ENCODE peak calls at places on chromosomes 5 and 9, in four cellular contexts. U, D, J and R are unnamed samples.
A peak's percentile ranks its signal among the peaks of the same experiment; 100 is the strongest.

GRCh38 chr5:34487202-34487879 is 168.8 kb upstream of the RAI14 start:
- DNase-seq in J (peak; percentile 95), D (peak; percentile 94), U (peak; percentile 86), R (peak; percentile 87)

GRCh38 chr5:121988443-121988842 is 26.7 kb downstream of the SRFBP1 start:
- DNase-seq in D (no peak), U (no peak), J (peak; percentile 25), R (no peak)

GRCh38 chr9:35107337-35108290 is 4.7 kb upstream of the STOML2 start:
- DNase-seq in J (no peak), U (no peak), D (no peak), R (no peak)

GRCh38 chr9:136582977-136583735 is 37.3 kb upstream of the NOTCH1 start:
- DNase-seq in U (no peak), J (no peak), D (no peak), R (no peak)

GRCh38 chr9:5442400-5443011 is 4.8 kb upstream of the PLGRKT start:
- DNase-seq in J (peak; percentile 73), U (peak; percentile 41), D (peak; percentile 70), R (no peak)

GRCh38 chr5:171268700-171269413 is 40.2 kb upstream of the TLX3 start:
- DNase-seq in J (no peak), U (no peak), D (no peak), R (no peak)

GRCh38 chr9:22005083-22005699 is 3.9 kb downstream of the CDKN2B start:
- DNase-seq in U (peak; percentile 48), J (no peak), D (no peak), R (no peak)

GRCh38 chr5:74938250-74938649 is 72.1 kb upstream of the FAM169A start:
- DNase-seq in J (peak; percentile 64), U (no peak), D (peak; percentile 33), R (no peak)

GRCh38 chr5:56440871-56441740 is 208.0 kb upstream of the ANKRD55 start:
- DNase-seq in D (peak; percentile 97), U (peak; percentile 68), J (peak; percentile 62), R (peak; percentile 33)

GRCh38 chr5:81721049-81721448 is 29.8 kb downstream of the SSBP2 start:
- DNase-seq in J (no peak), D (no peak), U (no peak), R (no peak)

GRCh38 chr5:115147052-115147451 is 22.7 kb downstream of the TRIM36 start:
- DNase-seq in U (no peak), J (no peak), D (no peak), R (no peak)

GRCh38 chr5:126481243-126481642 is 58.0 kb downstream of the GRAMD2B start:
- DNase-seq in J (peak; percentile 17), U (no peak), D (peak; percentile 61), R (no peak)

GRCh38 chr9:18848657-18849056 is 184.4 kb downstream of the SAXO1 start:
- DNase-seq in D (no peak), U (no peak), J (no peak), R (no peak)

GRCh38 chr9:33660771-33661170 is 134.6 kb upstream of the PRSS3 start:
- DNase-seq in D (no peak), U (no peak), J (no peak), R (no peak)

GRCh38 chr5:122170630-122171029 is 41.3 kb downstream of the ZNF474 start:
- DNase-seq in J (peak; percentile 64), U (peak; percentile 67), D (peak; percentile 30), R (no peak)

GRCh38 chr9:91207481-91207888 is 154.2 kb downstream of the AUH start:
- DNase-seq in J (peak; percentile 70), D (peak; percentile 85), U (peak; percentile 60), R (no peak)

GRCh38 chr5:93164690-93165089 is 416.3 kb downstream of the NR2F1-AS1 start:
- DNase-seq in U (peak; percentile 64), D (peak; percentile 85), J (peak; percentile 94), R (peak; percentile 56)

GRCh38 chr9:88590558-88591146 is 55.7 kb downstream of the NXNL2 start:
- DNase-seq in U (no peak), J (no peak), D (no peak), R (no peak)

GRCh38 chr9:12784461-12785250 is 9.8 kb downstream of the LURAP1L start:
- DNase-seq in J (peak; percentile 98), D (peak; percentile 94), U (peak; percentile 96), R (peak; percentile 27)

GRCh38 chr5:104628906-104629305 is 1066.3 kb upstream of the NUDT12 start:
- DNase-seq in U (peak; percentile 11), J (no peak), D (peak; percentile 63), R (no peak)

GRCh38 chr5:87361031-87361443 is 51.7 kb downstream of the CCNH start:
- DNase-seq in U (no peak), J (peak; percentile 54), D (peak; percentile 84), R (peak; percentile 15)

GRCh38 chr9:121783523-121784507 is 132.4 kb downstream of the DAB2IP start:
- DNase-seq in D (no peak), U (no peak), J (no peak), R (no peak)

GRCh38 chr5:44774279-44774880 is 34.4 kb upstream of the MRPS30 start:
- DNase-seq in U (peak; percentile 2), D (peak; percentile 85), J (peak; percentile 81), R (peak; percentile 64)

GRCh38 chr9:73137286-73137899 is 14.3 kb upstream of the ANXA1 start:
- DNase-seq in U (no peak), J (peak; percentile 32), D (no peak), R (no peak)

GRCh38 chr5:133113331-133114061 is 61.7 kb downstream of the HSPA4 start:
- DNase-seq in J (peak; percentile 46), D (no peak), U (peak; percentile 48), R (peak; percentile 23)

GRCh38 chr9:13142776-13143175 is 136.7 kb downstream of the MPDZ start:
- DNase-seq in D (no peak), J (no peak), U (no peak), R (no peak)

GRCh38 chr5:18745988-18746615 is 1111.8 kb downstream of the TAF11L14 start:
- DNase-seq in U (no peak), D (peak; percentile 2), J (peak; percentile 27), R (no peak)

GRCh38 chr9:96345551-96345950 is 38.0 kb downstream of the SLC35D2 start:
- DNase-seq in D (no peak), J (no peak), U (no peak), R (no peak)
- H3K4me3 ChIP-seq in D (no peak overlapping the region), J (no peak overlapping the region), U (no peak overlapping the region), R (no peak overlapping the region)

DNA sequence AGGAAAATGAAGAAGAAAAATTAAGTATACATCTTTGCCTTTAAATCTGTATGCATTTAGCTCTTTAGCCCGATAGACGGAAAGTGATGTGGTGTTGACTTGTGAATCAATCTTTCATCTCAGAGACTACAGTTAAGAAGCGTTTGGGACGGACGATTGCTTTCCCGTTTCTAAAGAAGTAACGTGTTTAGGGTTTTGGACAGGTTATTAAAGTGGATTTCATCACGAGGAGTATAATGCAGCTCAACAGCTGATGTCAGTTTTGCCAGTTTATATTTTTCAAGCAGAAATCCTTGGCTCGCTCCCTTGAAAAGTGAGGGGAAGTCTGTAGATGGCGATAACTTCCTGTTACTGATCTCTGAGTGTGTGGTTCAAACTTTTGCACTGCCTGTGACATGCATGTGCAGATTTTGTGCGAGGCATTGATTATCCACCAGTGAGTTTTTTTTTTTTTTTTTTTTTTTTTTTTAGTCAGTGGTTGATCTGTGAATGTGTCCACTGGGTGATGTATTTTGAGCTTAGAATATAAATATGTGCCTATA is 1.1 kb downstream of the ADCY2 start:
- DNase-seq in U (no peak), D (no peak), J (peak; percentile 14), R (peak; percentile 13)
- H3K4me3 ChIP-seq in U (no peak overlapping the region), D (no peak overlapping the region), J (no peak overlapping the region), R (peak overlapping the region; percentile 40)

GRCh38 chr5:164057121-164057520 is 551.7 kb downstream of the MAT2B start:
- DNase-seq in J (no peak), U (no peak), D (no peak), R (no peak)
- H3K4me3 ChIP-seq in J (no peak overlapping the region), U (no peak overlapping the region), D (no peak overlapping the region), R (no peak overlapping the region)

GRCh38 chr5:83718936-83719495 is 1.6 kb downstream of the HAPLN1 start:
- DNase-seq in J (no peak), U (no peak), D (no peak), R (no peak)

GRCh38 chr5:83715316-83716060 is 5.2 kb downstream of the HAPLN1 start:
- DNase-seq in D (no peak), U (no peak), J (peak; percentile 14), R (no peak)

GRCh38 chr5:83714780-83715179 is 5.9 kb downstream of the HAPLN1 start:
- DNase-seq in U (no peak), J (no peak), D (no peak), R (no peak)

GRCh38 chr5:83720805-83721431 is at the start of gene HAPLN1:
- DNase-seq in J (no peak), D (no peak), U (no peak), R (peak; percentile 43)

GRCh38 chr5:83718195-83718825 is 2.3 kb downstream of the HAPLN1 start:
- DNase-seq in U (peak; percentile 62), D (peak; percentile 81), J (peak; percentile 69), R (peak; percentile 68)
- H3K4me3 ChIP-seq in U (no peak overlapping the region), D (no peak overlapping the region), J (no peak overlapping the region), R (peak overlapping the region; percentile 47)

DNA sequence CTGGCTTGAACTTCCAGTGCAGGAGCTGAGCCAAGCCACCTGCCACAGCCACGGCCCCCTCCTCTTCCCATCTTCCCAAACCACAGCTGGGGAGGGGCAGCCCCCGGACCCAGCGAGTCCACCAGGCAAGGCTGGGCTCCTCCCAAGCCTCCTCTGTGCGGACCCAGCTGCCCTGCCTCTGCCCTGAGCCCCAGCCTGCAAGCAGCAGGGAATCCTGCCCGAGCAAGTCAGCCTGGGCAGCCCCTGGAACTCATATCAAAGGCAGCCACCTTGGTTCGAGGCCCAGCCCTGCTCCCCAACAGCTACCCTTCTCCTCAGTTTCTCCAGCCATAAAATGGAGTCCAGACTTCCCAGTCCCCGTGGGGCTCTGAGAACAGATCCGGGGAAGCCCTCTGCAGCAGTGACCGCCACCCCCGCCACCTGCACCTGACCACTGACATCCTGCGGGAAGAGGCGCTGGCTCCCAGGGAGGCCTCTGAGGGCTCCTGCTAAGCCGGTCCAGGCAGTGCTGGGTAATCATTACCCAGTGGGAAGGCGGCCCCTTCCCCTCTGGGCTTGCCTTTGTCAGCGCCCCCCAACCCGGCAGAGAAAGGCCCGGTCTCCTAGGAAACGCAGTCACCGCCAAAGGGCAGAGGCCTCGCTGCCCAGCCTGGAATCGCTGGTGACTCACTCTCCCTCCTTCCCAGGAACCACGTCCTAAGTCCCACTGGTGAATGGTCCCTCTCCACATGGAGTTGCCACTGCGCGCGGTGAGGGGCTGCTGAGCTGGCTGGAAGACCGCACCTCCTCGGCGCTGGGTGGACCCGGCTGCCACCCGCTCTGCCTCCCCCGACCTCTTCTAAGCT is 1.5 kb downstream of the VAV2 start:
- DNase-seq in U (peak; percentile 51), J (peak; percentile 84), D (peak; percentile 77), R (no peak)
- H3K4me3 ChIP-seq in U (peak overlapping the region; percentile 77), J (peak overlapping the region; percentile 66), D (peak overlapping the region; percentile 63), R (peak overlapping the region; percentile 69)

DNA sequence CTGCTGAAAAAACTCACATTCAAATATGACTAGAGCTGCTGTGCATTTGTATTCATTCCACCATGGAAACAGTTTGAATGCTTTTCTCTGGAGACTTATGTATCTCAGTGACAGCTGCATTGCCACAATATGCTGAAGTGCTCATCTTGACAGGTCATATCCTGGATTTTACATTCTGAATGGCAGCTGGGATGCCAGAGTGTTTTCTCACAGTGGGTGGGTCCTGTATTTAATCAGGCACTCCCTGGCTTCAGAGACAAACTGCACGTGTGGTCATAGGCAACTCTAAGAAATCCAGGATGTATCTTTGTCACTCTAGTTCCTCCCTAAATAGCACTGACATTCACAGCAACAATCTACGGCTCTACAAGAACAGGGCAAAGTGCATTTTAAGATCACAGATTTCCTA is 75.6 kb downstream of the ST8SIA4 start:
- DNase-seq in D (peak; percentile 27), U (peak; percentile 15), J (peak; percentile 5), R (no peak)
- H3K4me3 ChIP-seq in D (no peak overlapping the region), U (no peak overlapping the region), J (no peak overlapping the region), R (no peak overlapping the region)

GRCh38 chr5:83072946-83073345 is 4.2 kb downstream of the TMEM167A start:
- DNase-seq in J (no peak), U (no peak), D (peak; percentile 51), R (no peak)
- H3K4me3 ChIP-seq in J (no peak overlapping the region), U (no peak overlapping the region), D (no peak overlapping the region), R (no peak overlapping the region)

GRCh38 chr9:107486674-107487520 is 2.7 kb downstream of the KLF4 start:
- DNase-seq in U (no peak), J (peak; percentile 12), D (peak; percentile 27), R (no peak)
- H3K4me3 ChIP-seq in U (peak overlapping the region; percentile 74), J (peak overlapping the region; percentile 89), D (peak overlapping the region; percentile 95), R (peak overlapping the region; percentile 55)